ENCODE peak calls at places on chromosome 7, in five cellular contexts. One of them, this sample, is unnamed.
A peak's percentile ranks its signal among the peaks of the same experiment; 100 is the strongest.

GRCh38 chr7:12709731-12710502 is 22.5 kb downstream of the ARL4A start:
- DNase-seq in GOT3: no peak
- DNase-seq in NAMALWA: no peak
- DNase-seq in activated CD4-positive, CD25-positive, alpha-beta regulatory T cell: no peak
- DNase-seq in GM06990: no peak
- DNase-seq in this sample: no peak

GRCh38 chr7:70775570-70776156 is 356.3 kb upstream of the GALNT17 start:
- DNase-seq in GOT3: no peak
- DNase-seq in NAMALWA: peak; percentile 53
- DNase-seq in activated CD4-positive, CD25-positive, alpha-beta regulatory T cell: no peak
- DNase-seq in GM06990: no peak
- DNase-seq in this sample: no peak

GRCh38 chr7:94059747-94060146 is 55.6 kb upstream of the BET1 start:
- DNase-seq in GOT3: no peak
- DNase-seq in NAMALWA: no peak
- DNase-seq in activated CD4-positive, CD25-positive, alpha-beta regulatory T cell: no peak
- DNase-seq in GM06990: no peak
- DNase-seq in this sample: no peak

GRCh38 chr7:129948877-129949291 is 3.9 kb downstream of the UBE2H start:
- DNase-seq in GOT3: peak; percentile 10
- DNase-seq in NAMALWA: peak; percentile 97
- DNase-seq in activated CD4-positive, CD25-positive, alpha-beta regulatory T cell: peak; percentile 44
- DNase-seq in GM06990: peak; percentile 77
- DNase-seq in this sample: peak; percentile 80

GRCh38 chr7:139775829-139776266 is 1.9 kb downstream of the HIPK2 start:
- DNase-seq in GOT3: no peak
- DNase-seq in NAMALWA: peak; percentile 85
- DNase-seq in activated CD4-positive, CD25-positive, alpha-beta regulatory T cell: peak; percentile 26
- DNase-seq in GM06990: peak; percentile 53
- DNase-seq in this sample: peak; percentile 55

GRCh38 chr7:68020102-68020501 is 1023.5 kb downstream of the TYW1 start:
- DNase-seq in GOT3: no peak
- DNase-seq in NAMALWA: no peak
- DNase-seq in activated CD4-positive, CD25-positive, alpha-beta regulatory T cell: no peak
- DNase-seq in GM06990: no peak
- DNase-seq in this sample: no peak

GRCh38 chr7:122764902-122765301 is 62.2 kb upstream of the RNF148 start:
- DNase-seq in GOT3: no peak
- DNase-seq in NAMALWA: no peak
- DNase-seq in activated CD4-positive, CD25-positive, alpha-beta regulatory T cell: no peak
- DNase-seq in GM06990: no peak
- DNase-seq in this sample: no peak

GRCh38 chr7:101884671-101885596 is 67.5 kb downstream of the CUX1 start:
- DNase-seq in GOT3: no peak
- DNase-seq in NAMALWA: peak; percentile 94
- DNase-seq in activated CD4-positive, CD25-positive, alpha-beta regulatory T cell: no peak
- DNase-seq in GM06990: peak; percentile 46
- DNase-seq in this sample: no peak

GRCh38 chr7:45582136-45582742 is 8.1 kb downstream of the ADCY1 start:
- DNase-seq in GOT3: no peak
- DNase-seq in NAMALWA: no peak
- DNase-seq in activated CD4-positive, CD25-positive, alpha-beta regulatory T cell: no peak
- DNase-seq in GM06990: no peak
- DNase-seq in this sample: no peak

GRCh38 chr7:45902820-45903219 is 14.5 kb downstream of the IGFBP1 start:
- DNase-seq in GOT3: no peak
- DNase-seq in NAMALWA: no peak
- DNase-seq in activated CD4-positive, CD25-positive, alpha-beta regulatory T cell: no peak
- DNase-seq in GM06990: no peak
- DNase-seq in this sample: no peak

GRCh38 chr7:142892941-142893340 is 7.4 kb upstream of the TRPV6 start:
- DNase-seq in GOT3: no peak
- DNase-seq in NAMALWA: no peak
- DNase-seq in activated CD4-positive, CD25-positive, alpha-beta regulatory T cell: no peak
- DNase-seq in GM06990: no peak
- DNase-seq in this sample: no peak

GRCh38 chr7:51123322-51124021 is 193.1 kb downstream of the COBL start:
- DNase-seq in GOT3: peak; percentile 80
- DNase-seq in NAMALWA: no peak
- DNase-seq in activated CD4-positive, CD25-positive, alpha-beta regulatory T cell: no peak
- DNase-seq in GM06990: no peak
- DNase-seq in this sample: peak; percentile 19

GRCh38 chr7:47596502-47597202 is 14.7 kb upstream of the TNS3 start:
- DNase-seq in GOT3: no peak
- DNase-seq in NAMALWA: no peak
- DNase-seq in activated CD4-positive, CD25-positive, alpha-beta regulatory T cell: no peak
- DNase-seq in GM06990: no peak
- DNase-seq in this sample: no peak

GRCh38 chr7:13988765-13989137 is 715 bp downstream of the ETV1 start:
- DNase-seq in GOT3: no peak
- DNase-seq in NAMALWA: no peak
- DNase-seq in activated CD4-positive, CD25-positive, alpha-beta regulatory T cell: no peak
- DNase-seq in GM06990: no peak
- DNase-seq in this sample: no peak

GRCh38 chr7:108630002-108630401 is 60.3 kb downstream of the DNAJB9 start:
- DNase-seq in GOT3: no peak
- DNase-seq in NAMALWA: no peak
- DNase-seq in activated CD4-positive, CD25-positive, alpha-beta regulatory T cell: no peak
- DNase-seq in GM06990: no peak
- DNase-seq in this sample: no peak

GRCh38 chr7:47772492-47772891 is 175.8 kb downstream of the PKD1L1 start:
- DNase-seq in GOT3: no peak
- DNase-seq in NAMALWA: no peak
- DNase-seq in activated CD4-positive, CD25-positive, alpha-beta regulatory T cell: no peak
- DNase-seq in GM06990: no peak
- DNase-seq in this sample: no peak

GRCh38 chr7:36037121-36037662 is 115.9 kb upstream of the EEPD1 start:
- DNase-seq in GOT3: no peak
- DNase-seq in NAMALWA: no peak
- DNase-seq in activated CD4-positive, CD25-positive, alpha-beta regulatory T cell: no peak
- DNase-seq in GM06990: no peak
- DNase-seq in this sample: no peak

GRCh38 chr7:78852951-78853350 is 600.5 kb downstream of the MAGI2 start:
- DNase-seq in GOT3: no peak
- DNase-seq in NAMALWA: no peak
- DNase-seq in activated CD4-positive, CD25-positive, alpha-beta regulatory T cell: no peak
- DNase-seq in GM06990: no peak
- DNase-seq in this sample: no peak

GRCh38 chr7:123533929-123534382 is 439 bp downstream of the IQUB start:
- DNase-seq in GOT3: no peak
- DNase-seq in NAMALWA: peak; percentile 53
- DNase-seq in activated CD4-positive, CD25-positive, alpha-beta regulatory T cell: no peak
- DNase-seq in GM06990: no peak
- DNase-seq in this sample: no peak

GRCh38 chr7:20520530-20520929 is 94.9 kb upstream of the ABCB5 start:
- DNase-seq in GOT3: no peak
- DNase-seq in NAMALWA: no peak
- DNase-seq in activated CD4-positive, CD25-positive, alpha-beta regulatory T cell: no peak
- DNase-seq in GM06990: no peak
- DNase-seq in this sample: no peak

GRCh38 chr7:81608748-81609382 is 161.0 kb downstream of the HGF start:
- DNase-seq in GOT3: no peak
- DNase-seq in NAMALWA: no peak
- DNase-seq in activated CD4-positive, CD25-positive, alpha-beta regulatory T cell: no peak
- DNase-seq in GM06990: no peak
- DNase-seq in this sample: no peak

GRCh38 chr7:89728550-89728949 is 425.7 kb upstream of the STEAP1 start:
- DNase-seq in GOT3: no peak
- DNase-seq in NAMALWA: no peak
- DNase-seq in activated CD4-positive, CD25-positive, alpha-beta regulatory T cell: no peak
- DNase-seq in GM06990: no peak
- DNase-seq in this sample: no peak

GRCh38 chr7:17774248-17774647 is 166.0 kb downstream of the SNX13 start:
- DNase-seq in GOT3: no peak
- DNase-seq in NAMALWA: no peak
- DNase-seq in activated CD4-positive, CD25-positive, alpha-beta regulatory T cell: no peak
- DNase-seq in GM06990: no peak
- DNase-seq in this sample: no peak

GRCh38 chr7:45143616-45144015 is 14.0 kb upstream of the RAMP3 start:
- DNase-seq in GOT3: no peak
- DNase-seq in NAMALWA: no peak
- DNase-seq in activated CD4-positive, CD25-positive, alpha-beta regulatory T cell: no peak
- DNase-seq in GM06990: no peak
- DNase-seq in this sample: no peak

GRCh38 chr7:2165239-2165609 is 67.5 kb downstream of the MAD1L1 start:
- DNase-seq in GOT3: no peak
- DNase-seq in NAMALWA: no peak
- DNase-seq in activated CD4-positive, CD25-positive, alpha-beta regulatory T cell: no peak
- DNase-seq in GM06990: no peak
- DNase-seq in this sample: no peak

GRCh38 chr7:130392456-130392860 is 12.2 kb downstream of the CPA1 start:
- DNase-seq in GOT3: no peak
- DNase-seq in NAMALWA: no peak
- DNase-seq in activated CD4-positive, CD25-positive, alpha-beta regulatory T cell: no peak
- DNase-seq in GM06990: no peak
- DNase-seq in this sample: no peak

GRCh38 chr7:11552676-11553075 is 279.3 kb downstream of the THSD7A start:
- DNase-seq in GOT3: no peak
- DNase-seq in NAMALWA: peak; percentile 29
- DNase-seq in activated CD4-positive, CD25-positive, alpha-beta regulatory T cell: no peak
- DNase-seq in GM06990: no peak
- DNase-seq in this sample: no peak

GRCh38 chr7:84705701-84706100 is 481.2 kb downstream of the SEMA3D start:
- DNase-seq in GOT3: no peak
- DNase-seq in NAMALWA: no peak
- DNase-seq in activated CD4-positive, CD25-positive, alpha-beta regulatory T cell: no peak
- DNase-seq in GM06990: no peak
- DNase-seq in this sample: no peak

GRCh38 chr7:42980084-42980483 is 47.9 kb downstream of the MRPL32 start:
- DNase-seq in GOT3: no peak
- DNase-seq in NAMALWA: no peak
- DNase-seq in activated CD4-positive, CD25-positive, alpha-beta regulatory T cell: no peak
- DNase-seq in GM06990: no peak
- DNase-seq in this sample: no peak

GRCh38 chr7:50685445-50686070 is 97.1 kb downstream of the GRB10 start:
- DNase-seq in GOT3: no peak
- DNase-seq in NAMALWA: no peak
- DNase-seq in activated CD4-positive, CD25-positive, alpha-beta regulatory T cell: no peak
- DNase-seq in GM06990: no peak
- DNase-seq in this sample: no peak

GRCh38 chr7:98458090-98458875 is 57.4 kb upstream of the BAIAP2L1 start:
- DNase-seq in GOT3: no peak
- DNase-seq in NAMALWA: no peak
- DNase-seq in activated CD4-positive, CD25-positive, alpha-beta regulatory T cell: no peak
- DNase-seq in GM06990: no peak
- DNase-seq in this sample: no peak

GRCh38 chr7:129970816-129971215 is 18.1 kb upstream of the UBE2H start:
- DNase-seq in GOT3: no peak
- DNase-seq in NAMALWA: no peak
- DNase-seq in activated CD4-positive, CD25-positive, alpha-beta regulatory T cell: no peak
- DNase-seq in GM06990: no peak
- DNase-seq in this sample: no peak

GRCh38 chr7:142614116-142614515 is 135.2 kb upstream of the PRSS1 start:
- DNase-seq in GOT3: no peak
- DNase-seq in NAMALWA: no peak
- DNase-seq in activated CD4-positive, CD25-positive, alpha-beta regulatory T cell: no peak
- DNase-seq in GM06990: no peak
- DNase-seq in this sample: no peak

This sample was measured in H1.